ENCODE peak calls at places on chromosomes 3 and 15, in ten cellular contexts. A is AG09309, S is cardiac muscle cell, J is fibroblast of mammary gland, Q is tibial artery, E is AG04449, O is aorta, W is body of pancreas, P is astrocyte of the spinal cord, T is mesendoderm. I is an unnamed sample.

GRCh38 chr3:38004415-38005075 is 14.0 kb downstream of the VILL start:
- DNase-seq in A (no peak), S (peak), J (peak), Q (peak), E (no peak), O (peak), W (peak), P (peak), T (peak), I (no peak)

GRCh38 chr15:51970132-51970817 is 1.3 kb downstream of the LEO1 start:
- DNase-seq in A (no peak), S (no peak), J (no peak), Q (no peak), E (no peak), O (no peak), W (no peak), P (no peak), T (no peak), I (no peak)

GRCh38 chr15:71237456-71238188 is 122.4 kb downstream of the THSD4 start:
- DNase-seq in A (peak), S (peak), J (peak), Q (no peak), E (peak), O (no peak), W (peak), P (peak), T (peak), I (peak)

GRCh38 chr15:54789377-54789776 is 407.4 kb downstream of the RSL24D1 start:
- DNase-seq in A (no peak), S (no peak), J (no peak), Q (no peak), E (no peak), O (no peak), W (no peak), P (no peak), T (no peak), I (no peak)

GRCh38 chr15:41806291-41807181 is 21.4 kb upstream of the JMJD7 start:
- DNase-seq in A (no peak), S (no peak), J (no peak), Q (no peak), E (no peak), O (no peak), W (no peak), P (no peak), T (no peak), I (no peak)

GRCh38 chr3:23662079-23662617 is 143.6 kb upstream of the UBE2E1 start:
- DNase-seq in A (no peak), S (no peak), J (peak), Q (no peak), E (no peak), O (no peak), W (no peak), P (no peak), T (no peak), I (no peak)

GRCh38 chr15:57551717-57552677 is 39.7 kb upstream of the MYZAP start:
- DNase-seq in A (no peak), S (peak), J (peak), Q (no peak), E (peak), O (no peak), W (peak), P (peak), T (peak), I (no peak)

GRCh38 chr3:160707187-160707789 is 30.3 kb downstream of the ARL14 start:
- DNase-seq in A (no peak), S (peak), J (peak), Q (no peak), E (no peak), O (no peak), W (peak), P (peak), T (peak), I (peak)

GRCh38 chr3:72163809-72164634 is 379.1 kb upstream of the PROK2 start:
- DNase-seq in A (no peak), S (no peak), J (no peak), Q (no peak), E (no peak), O (no peak), W (no peak), P (no peak), T (no peak), I (no peak)

GRCh38 chr3:118080886-118081285 is 953.8 kb downstream of the IGSF11 start:
- DNase-seq in A (no peak), S (no peak), J (no peak), Q (no peak), E (no peak), O (no peak), W (no peak), P (no peak), T (no peak), I (no peak)

GRCh38 chr3:86937306-86937791 is 53.6 kb downstream of the VGLL3 start:
- DNase-seq in A (peak), S (peak), J (peak), Q (peak), E (peak), O (no peak), W (peak), P (peak), T (peak), I (peak)

GRCh38 chr15:91970142-91970541 is 116.6 kb downstream of the SLCO3A1 start:
- DNase-seq in A (no peak), S (peak), J (peak), Q (peak), E (no peak), O (peak), W (no peak), P (no peak), T (no peak), I (no peak)

DNA sequence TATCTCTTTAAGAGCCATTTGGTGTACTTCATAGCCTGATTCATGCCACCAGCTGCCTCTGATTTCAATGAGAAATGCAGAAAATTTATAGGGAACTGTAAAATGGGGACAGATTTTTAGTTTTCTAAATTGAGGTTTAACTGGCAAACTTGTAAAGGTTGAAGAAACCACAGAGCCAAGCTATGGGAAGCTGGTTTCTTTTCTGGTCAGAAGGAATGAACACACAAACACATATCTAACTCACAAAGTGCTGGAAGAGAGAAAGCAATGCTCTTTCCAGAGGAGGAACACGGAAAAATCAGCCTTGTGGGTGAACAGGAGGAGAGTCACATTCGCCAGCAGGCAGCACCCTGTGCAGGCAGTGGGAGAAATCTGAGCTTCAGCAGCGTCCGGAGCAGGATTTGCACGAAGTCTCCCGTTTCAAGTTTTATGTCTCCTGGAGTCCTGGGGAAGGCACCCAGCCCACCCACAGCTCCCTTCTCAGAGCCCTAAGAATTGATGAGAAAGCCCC is 481 bp downstream of the MASP1 start:
- DNase-seq in A (peak), S (peak), J (peak), Q (no peak), E (no peak), O (no peak), W (no peak), P (peak), T (no peak), I (no peak)
- H3K4me3 ChIP-seq in A (peak), S (peak), J (peak), Q (peak), E (peak), O (no peak), W (no peak), P (no peak), T (no peak), I (peak)

GRCh38 chr3:150759319-150759718 is 3.6 kb downstream of the SIAH2 start:
- DNase-seq in A (no peak), S (no peak), J (peak), Q (no peak), E (no peak), O (no peak), W (no peak), P (no peak), T (no peak), I (no peak)
- H3K4me3 ChIP-seq in A (no peak), S (no peak), J (no peak), Q (no peak), E (no peak), O (no peak), W (no peak), P (no peak), T (no peak), I (no peak)

GRCh38 chr15:82648257-82649103 is 1.3 kb upstream of the CPEB1 start:
- DNase-seq in A (no peak), S (peak), J (no peak), Q (no peak), E (no peak), O (no peak), W (no peak), P (no peak), T (peak), I (no peak)
- H3K4me3 ChIP-seq in A (peak), S (peak), J (no peak), Q (peak), E (peak), O (peak), W (no peak), P (no peak), T (no peak), I (peak)

DNA sequence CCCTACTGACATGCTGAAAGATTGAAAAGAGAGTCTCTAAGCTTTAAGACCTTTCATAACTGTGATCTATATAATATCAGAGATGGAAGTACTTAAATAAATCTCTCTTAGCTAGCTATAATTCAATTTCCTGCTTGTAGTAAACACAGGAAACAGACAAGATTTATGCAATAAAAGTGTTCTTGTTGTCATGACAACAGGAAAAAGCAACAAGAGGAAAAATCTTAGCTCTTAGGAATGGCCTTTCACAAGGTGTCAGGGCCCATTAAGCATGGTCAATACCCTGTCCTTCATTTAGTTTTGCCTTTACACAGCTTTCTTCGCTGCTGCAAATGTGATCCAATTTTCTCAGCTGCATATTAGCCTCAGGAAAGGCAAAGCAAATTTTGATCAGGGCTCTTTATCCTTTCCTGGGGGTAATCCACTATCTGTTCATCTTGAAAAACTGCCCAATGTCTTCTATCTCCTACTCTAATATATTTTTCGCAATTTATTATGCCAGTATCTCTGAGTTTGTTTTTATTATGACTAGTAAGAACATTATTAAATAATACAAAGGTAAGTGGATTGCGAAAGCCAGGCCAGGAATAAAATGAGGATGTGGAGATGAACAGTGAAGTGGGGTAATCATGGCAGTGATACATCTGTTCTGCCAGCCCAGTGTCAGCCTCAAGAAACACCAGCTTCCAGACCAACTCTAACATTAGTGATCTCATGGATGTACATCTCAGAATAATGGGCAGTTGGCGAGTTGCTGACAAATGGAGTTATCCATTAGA is 28.7 kb downstream of the SIDT1 start:
- DNase-seq in A (no peak), S (peak), J (peak), Q (no peak), E (no peak), O (no peak), W (no peak), P (no peak), T (peak), I (no peak)
- H3K4me3 ChIP-seq in A (no peak), S (no peak), J (no peak), Q (no peak), E (no peak), O (no peak), W (no peak), P (no peak), T (no peak), I (no peak)